ENCODE peak calls at places on chromosomes 7 and 10, in five cellular contexts. L is brain microvascular endothelial cell; X is CD8-positive, alpha-beta T cell; K is Panc1; M is body of pancreas. G is an unnamed sample.
A peak's percentile ranks its signal among the peaks of the same experiment; 100 is the strongest.

GRCh38 chr10:14381475-14381874 is 50.8 kb upstream of the FRMD4A start:
- DNase-seq in L (no peak), X (no peak), K (no peak), M (no peak), G (no peak)

GRCh38 chr7:26178272-26178960 is 22.1 kb downstream of the HNRNPA2B1 start:
- DNase-seq in L (no peak), X (no peak), K (no peak), M (no peak), G (no peak)

GRCh38 chr7:99557940-99558305 is 519 bp upstream of the ZNF655 start:
- DNase-seq in L (no peak), X (no peak), K (no peak), M (no peak), G (no peak)

GRCh38 chr7:27634892-27635538 is 27.7 kb downstream of the HIBADH start:
- DNase-seq in L (no peak), X (no peak), K (no peak), M (no peak), G (no peak)

GRCh38 chr10:75109459-75109778 is 2.0 kb upstream of the SAMD8 start:
- DNase-seq in L (no peak), X (no peak), K (no peak), M (no peak), G (no peak)

GRCh38 chr10:49205206-49205605 is 17.0 kb upstream of the TMEM273 start:
- DNase-seq in L (no peak), X (no peak), K (no peak), M (no peak), G (no peak)

GRCh38 chr7:151631149-151631967 is 111.7 kb upstream of the RHEB start:
- DNase-seq in L (peak; percentile 36), X (no peak), K (no peak), M (no peak), G (no peak)

GRCh38 chr10:48463318-48464003 is 141.4 kb downstream of the ARHGAP22 start:
- DNase-seq in L (no peak), X (peak; percentile 2), K (no peak), M (no peak), G (no peak)

GRCh38 chr10:79022565-79023488 is 45.9 kb upstream of the ZMIZ1 start:
- DNase-seq in L (no peak), X (no peak), K (no peak), M (no peak), G (no peak)

GRCh38 chr10:51228714-51229100 is 154.4 kb downstream of the PRKG1 start:
- DNase-seq in L (no peak), X (no peak), K (no peak), M (no peak), G (no peak)

GRCh38 chr10:24132741-24133140 is 76.2 kb upstream of the KIAA1217 start:
- DNase-seq in L (no peak), X (no peak), K (no peak), M (no peak), G (no peak)

GRCh38 chr10:100163704-100164621 is 21.9 kb downstream of the ERLIN1 start:
- DNase-seq in L (no peak), X (no peak), K (no peak), M (no peak), G (no peak)

GRCh38 chr10:12448340-12448728 is 99.0 kb downstream of the CAMK1D start:
- DNase-seq in L (peak; percentile 37), X (no peak), K (no peak), M (no peak), G (no peak)

GRCh38 chr10:36759111-36759805 is 366.1 kb upstream of the ANKRD30A start:
- DNase-seq in L (peak; percentile 68), X (no peak), K (peak; percentile 28), M (no peak), G (no peak)

GRCh38 chr7:132393789-132394261 is 182.4 kb downstream of the PLXNA4 start:
- DNase-seq in L (no peak), X (no peak), K (no peak), M (peak; percentile 23), G (no peak)

GRCh38 chr10:132910901-132911711 is 31.3 kb downstream of the CFAP46 start:
- DNase-seq in L (no peak), X (no peak), K (no peak), M (no peak), G (no peak)

GRCh38 chr10:77890097-77890496 is 36.5 kb downstream of the DLG5 start:
- DNase-seq in L (no peak), X (no peak), K (no peak), M (no peak), G (no peak)

GRCh38 chr7:158564648-158565005 is 23.0 kb downstream of the PTPRN2 start:
- DNase-seq in L (no peak), X (no peak), K (no peak), M (no peak), G (no peak)

GRCh38 chr7:39565538-39565937 is 666 bp upstream of the YAE1 start:
- DNase-seq in L (no peak), X (no peak), K (no peak), M (no peak), G (no peak)

GRCh38 chr10:72276421-72277339 is 3.0 kb downstream of the DDIT4 start:
- DNase-seq in L (peak; percentile 60), X (no peak), K (no peak), M (peak; percentile 74), G (no peak)

GRCh38 chr10:122373713-122374112 is 795 bp upstream of the PLEKHA1 start:
- DNase-seq in L (peak; percentile 8), X (no peak), K (no peak), M (peak; percentile 22), G (no peak)

GRCh38 chr10:100713049-100713858 is 32.1 kb upstream of the PAX2 start:
- DNase-seq in L (no peak), X (no peak), K (no peak), M (no peak), G (no peak)

GRCh38 chr7:79930604-79931003 is 204.0 kb upstream of the GNAI1 start:
- DNase-seq in L (peak; percentile 8), X (no peak), K (no peak), M (no peak), G (no peak)

GRCh38 chr7:7772385-7772784 is 54.0 kb upstream of the RPA3 start:
- DNase-seq in L (no peak), X (no peak), K (no peak), M (no peak), G (peak; percentile 33)

GRCh38 chr10:123614888-123615287 is 51.3 kb upstream of the GPR26 start:
- DNase-seq in L (peak; percentile 31), X (peak; percentile 45), K (no peak), M (peak; percentile 70), G (peak; percentile 19)

GRCh38 chr7:49398730-49399129 is 374.7 kb upstream of the VWC2 start:
- DNase-seq in L (no peak), X (no peak), K (peak; percentile 25), M (no peak), G (no peak)

GRCh38 chr7:142560166-142560565 is 189.1 kb upstream of the PRSS1 start:
- DNase-seq in L (no peak), X (no peak), K (no peak), M (no peak), G (no peak)

GRCh38 chr10:8174762-8175161 is 120.3 kb downstream of the GATA3 start:
- DNase-seq in L (no peak), X (no peak), K (no peak), M (no peak), G (no peak)

GRCh38 chr7:12494354-12495024 is 76.0 kb upstream of the SCIN start:
- DNase-seq in L (no peak), X (no peak), K (no peak), M (no peak), G (no peak)

GRCh38 chr7:34507191-34507590 is 150.8 kb upstream of the NPSR1 start:
- DNase-seq in L (no peak), X (no peak), K (no peak), M (no peak), G (no peak)

GRCh38 chr7:106061301-106061979 is 50.7 kb downstream of the SYPL1 start:
- DNase-seq in L (no peak), X (no peak), K (no peak), M (no peak), G (no peak)

GRCh38 chr10:132614431-132615341 is 77.1 kb downstream of the INPP5A start:
- DNase-seq in L (no peak), X (no peak), K (no peak), M (no peak), G (no peak)

GRCh38 chr7:84792232-84792882 is 394.5 kb downstream of the SEMA3D start:
- DNase-seq in L (no peak), X (no peak), K (no peak), M (no peak), G (no peak)

GRCh38 chr7:128938524-128939074 is 872 bp downstream of the IRF5 start:
- DNase-seq in L (no peak), X (no peak), K (no peak), M (no peak), G (no peak)
- H3K4me3 ChIP-seq in L (peak overlapping the region; percentile 33), X (peak overlapping the region; percentile 58), K (peak overlapping the region; percentile 54), M (peak overlapping the region; percentile 80), G (peak overlapping the region; percentile 57)

GRCh38 chr10:80896076-80896475 is 358.4 kb downstream of the SH2D4B start:
- DNase-seq in L (no peak), X (no peak), K (no peak), M (no peak), G (no peak)

GRCh38 chr10:80894339-80894791 is 356.7 kb downstream of the SH2D4B start:
- DNase-seq in L (no peak), X (no peak), K (no peak), M (no peak), G (no peak)

GRCh38 chr10:80900661-80901060 is 363.0 kb downstream of the SH2D4B start:
- DNase-seq in L (no peak), X (no peak), K (no peak), M (no peak), G (no peak)

GRCh38 chr10:80894797-80895467 is 357.2 kb downstream of the SH2D4B start:
- DNase-seq in L (no peak), X (no peak), K (no peak), M (no peak), G (no peak)

DNA sequence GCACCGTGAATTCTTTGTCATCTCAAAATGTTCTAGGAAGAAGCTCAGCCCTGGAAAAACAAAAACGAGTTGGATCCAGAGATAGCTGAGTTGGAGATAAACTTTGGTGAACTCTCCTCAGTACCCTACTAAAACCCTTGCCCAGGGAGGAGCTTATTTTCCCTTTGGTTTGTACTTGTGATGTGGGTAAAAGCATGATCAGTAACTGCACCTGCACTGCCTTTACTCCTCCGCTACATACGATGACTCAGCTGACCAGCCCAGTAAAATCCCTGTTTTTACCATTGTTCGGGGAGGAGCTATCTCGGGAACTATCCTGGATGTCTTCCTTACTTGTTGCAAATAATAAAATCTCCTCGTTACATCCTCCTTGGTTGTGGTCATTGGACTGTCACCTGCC is 359.3 kb downstream of the SH2D4B start:
- DNase-seq in L (no peak), X (no peak), K (no peak), M (no peak), G (no peak)
- H3K27me3 ChIP-seq in L (no peaks in the 10 kb centered on the region), X (no peaks in the 10 kb centered on the region), K (no peaks in the 10 kb centered on the region), M (no peaks in the 10 kb centered on the region), G (no peaks in the 10 kb centered on the region)

GRCh38 chr10:126439947-126440346 is 51.7 kb upstream of the ADAM12 start:
- DNase-seq in L (no peak), X (no peak), K (no peak), M (no peak), G (no peak)
- H3K27ac ChIP-seq in L (no peak overlapping the region), X (no peak overlapping the region), K (no peak overlapping the region), M (no peak overlapping the region), G (no peak overlapping the region)

DNA sequence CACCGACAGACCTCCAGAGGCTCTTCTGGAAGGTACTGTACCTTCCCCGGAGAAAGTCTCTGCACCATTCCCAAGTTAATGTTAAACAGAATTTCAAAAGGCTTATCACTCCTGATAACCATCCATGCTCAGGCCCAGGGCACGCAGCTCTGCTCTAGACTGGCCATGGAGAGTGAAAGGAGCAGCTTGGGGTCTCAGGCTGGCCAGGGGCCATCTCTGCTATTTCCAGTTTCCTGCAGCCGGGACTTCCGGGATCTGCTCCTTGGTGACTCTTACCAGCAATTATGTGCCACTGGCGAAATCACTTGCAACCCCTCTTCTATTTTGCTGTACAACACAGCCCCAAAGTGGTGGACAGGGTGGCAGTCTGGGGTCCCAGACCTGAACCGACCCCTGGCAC is 6.0 kb downstream of the CLDN15 start:
- DNase-seq in L (no peak), X (no peak), K (no peak), M (no peak), G (no peak)
- H3K4me3 ChIP-seq in L (no peak overlapping the region), X (no peak overlapping the region), K (no peak overlapping the region), M (no peak overlapping the region), G (no peak overlapping the region)

G was measured in naive thymus-derived CD4-positive, alpha-beta T cell.